ENCODE peak calls at places on chromosomes 5 and 9, in eight cellular contexts. O is adipocyte; Y is astrocyte; V is endothelial cell of umbilical vein; R is aorta; G is ascending aorta; A is OCI-LY7; E is CD4-positive, alpha-beta memory T cell. U is an unnamed sample.

GRCh38 chr5:173371400-173371799 is 43.2 kb upstream of the STC2 start:
- DNase-seq in O (no peak), Y (no peak), V (no peak), R (no peak), G (no peak), A (no peak), E (no peak), U (no peak)

GRCh38 chr9:69376651-69377050 is 51.6 kb downstream of the ENTREP1 start:
- DNase-seq in O (peak; percentile 90), Y (peak; percentile 94), V (peak; percentile 48), R (peak; percentile 73), G (peak; percentile 19), A (no peak), E (no peak), U (no peak)

GRCh38 chr5:79511945-79512493 is 1.9 kb downstream of the HOMER1 start:
- DNase-seq in O (peak; percentile 46), Y (no peak), V (peak; percentile 39), R (no peak), G (no peak), A (no peak), E (no peak), U (peak; percentile 1)

GRCh38 chr5:116115163-116115562 is 30.3 kb downstream of the COMMD10 start:
- DNase-seq in O (no peak), Y (no peak), V (no peak), R (no peak), G (no peak), A (no peak), E (no peak), U (no peak)

GRCh38 chr9:36572515-36573418 is at the start of gene MELK:
- DNase-seq in O (peak; percentile 92), Y (peak; percentile 51), V (peak; percentile 82), R (peak; percentile 87), G (peak; percentile 19), A (peak; percentile 90), E (peak; percentile 81), U (peak; percentile 80)

GRCh38 chr9:16868706-16869105 is 1.8 kb downstream of the BNC2 start:
- DNase-seq in O (peak; percentile 13), Y (no peak), V (no peak), R (no peak), G (no peak), A (no peak), E (no peak), U (no peak)

GRCh38 chr9:77809552-77809951 is 161.4 kb upstream of the GNA14 start:
- DNase-seq in O (no peak), Y (peak; percentile 66), V (no peak), R (no peak), G (no peak), A (no peak), E (no peak), U (no peak)

GRCh38 chr5:118144540-118144939 is 843.8 kb downstream of the DTWD2 start:
- DNase-seq in O (no peak), Y (no peak), V (no peak), R (no peak), G (no peak), A (no peak), E (no peak), U (no peak)

GRCh38 chr5:108168915-108169314 is 213.0 kb downstream of the FBXL17 start:
- DNase-seq in O (no peak), Y (no peak), V (no peak), R (no peak), G (no peak), A (no peak), E (no peak), U (no peak)

GRCh38 chr5:170070556-170071412 is 34.9 kb upstream of the FOXI1 start:
- DNase-seq in O (peak; percentile 76), Y (peak; percentile 8), V (peak; percentile 56), R (no peak), G (no peak), A (peak; percentile 15), E (no peak), U (peak; percentile 5)

GRCh38 chr5:57338849-57339340 is 143.7 kb downstream of the ACTBL2 start:
- DNase-seq in O (no peak), Y (no peak), V (no peak), R (no peak), G (no peak), A (no peak), E (no peak), U (no peak)

GRCh38 chr5:172303090-172303995 is 19.8 kb upstream of the UBTD2 start:
- DNase-seq in O (peak; percentile 29), Y (peak; percentile 15), V (no peak), R (no peak), G (no peak), A (no peak), E (no peak), U (no peak)

GRCh38 chr5:5572010-5572982 is 149.8 kb downstream of the ICE1 start:
- DNase-seq in O (no peak), Y (no peak), V (no peak), R (peak; percentile 84), G (peak; percentile 51), A (no peak), E (no peak), U (no peak)

GRCh38 chr9:14515564-14516198 is 177.6 kb downstream of the ZDHHC21 start:
- DNase-seq in O (no peak), Y (peak; percentile 34), V (no peak), R (no peak), G (no peak), A (no peak), E (no peak), U (no peak)

GRCh38 chr5:120901199-120901598 is 437.1 kb downstream of the PRR16 start:
- DNase-seq in O (peak; percentile 2), Y (no peak), V (no peak), R (no peak), G (no peak), A (no peak), E (no peak), U (no peak)

GRCh38 chr9:130159814-130160670 is 12.2 kb upstream of the NCS1 start:
- DNase-seq in O (no peak), Y (no peak), V (no peak), R (no peak), G (no peak), A (no peak), E (no peak), U (no peak)

GRCh38 chr5:103066346-103066745 is 53.6 kb downstream of the GIN1 start:
- DNase-seq in O (peak; percentile 15), Y (no peak), V (no peak), R (no peak), G (no peak), A (no peak), E (no peak), U (no peak)

GRCh38 chr5:157740211-157740610 is 3.3 kb upstream of the LSM11 start:
- DNase-seq in O (peak; percentile 38), Y (no peak), V (no peak), R (no peak), G (no peak), A (peak; percentile 54), E (peak; percentile 49), U (peak; percentile 46)

GRCh38 chr9:87894998-87895625 is 12.4 kb downstream of the SPATA31E1 start:
- DNase-seq in O (no peak), Y (no peak), V (no peak), R (no peak), G (no peak), A (no peak), E (no peak), U (no peak)

GRCh38 chr5:9046756-9047481 is 499.0 kb downstream of the SEMA5A start:
- DNase-seq in O (peak; percentile 62), Y (peak; percentile 95), V (peak; percentile 55), R (peak; percentile 69), G (no peak), A (no peak), E (no peak), U (no peak)

GRCh38 chr9:81588148-81588874 is 101.0 kb downstream of the TLE1 start:
- DNase-seq in O (peak; percentile 76), Y (peak; percentile 58), V (peak; percentile 94), R (peak; percentile 73), G (peak; percentile 49), A (no peak), E (no peak), U (peak; percentile 56)

GRCh38 chr5:100577506-100577905 is 42.3 kb downstream of the FAM174A start:
- DNase-seq in O (no peak), Y (no peak), V (no peak), R (no peak), G (no peak), A (no peak), E (no peak), U (no peak)

GRCh38 chr9:33452828-33453271 is 5.5 kb upstream of the AQP3 start:
- DNase-seq in O (peak; percentile 89), Y (peak; percentile 72), V (peak; percentile 81), R (peak; percentile 61), G (no peak), A (peak; percentile 77), E (peak; percentile 37), U (peak; percentile 70)
- H3K4me1 ChIP-seq in O (peaks cover 6% of the 10 kb centered on the region), Y (peaks cover 12% of the 10 kb centered on the region), V (peaks cover 14% of the 10 kb centered on the region), R (no peaks in the 10 kb centered on the region), G (no peaks in the 10 kb centered on the region), A (peaks cover 30% of the 10 kb centered on the region), E (peaks cover 69% of the 10 kb centered on the region), U (no peaks in the 10 kb centered on the region)

DNA sequence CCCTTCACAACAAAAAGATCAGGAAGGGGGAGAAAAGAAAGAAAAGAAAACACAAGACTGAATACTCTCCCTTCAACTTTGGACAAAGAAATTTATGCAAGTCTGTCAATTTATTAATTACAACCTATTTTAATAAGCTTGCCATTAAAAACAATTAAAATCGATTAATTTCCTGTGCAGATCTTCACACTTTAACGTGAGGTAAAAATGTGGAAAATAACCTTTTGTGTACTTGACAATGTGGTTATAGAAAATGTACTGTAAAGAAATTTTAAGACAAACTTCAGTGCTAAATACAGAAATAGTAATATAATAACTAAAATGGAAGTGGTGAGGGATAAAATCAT is 2.7 kb upstream of the MLLT3 start:
- DNase-seq in O (no peak), Y (no peak), V (no peak), R (no peak), G (no peak), A (no peak), E (no peak), U (no peak)
- H3K4me3 ChIP-seq in O (peak overlapping the region; percentile 98), Y (no peak overlapping the region), V (peak overlapping the region; percentile 81), R (no peak overlapping the region), G (peak overlapping the region; percentile 89), A (peak overlapping the region; percentile 73), E (no peak overlapping the region), U (no peak overlapping the region)

DNA sequence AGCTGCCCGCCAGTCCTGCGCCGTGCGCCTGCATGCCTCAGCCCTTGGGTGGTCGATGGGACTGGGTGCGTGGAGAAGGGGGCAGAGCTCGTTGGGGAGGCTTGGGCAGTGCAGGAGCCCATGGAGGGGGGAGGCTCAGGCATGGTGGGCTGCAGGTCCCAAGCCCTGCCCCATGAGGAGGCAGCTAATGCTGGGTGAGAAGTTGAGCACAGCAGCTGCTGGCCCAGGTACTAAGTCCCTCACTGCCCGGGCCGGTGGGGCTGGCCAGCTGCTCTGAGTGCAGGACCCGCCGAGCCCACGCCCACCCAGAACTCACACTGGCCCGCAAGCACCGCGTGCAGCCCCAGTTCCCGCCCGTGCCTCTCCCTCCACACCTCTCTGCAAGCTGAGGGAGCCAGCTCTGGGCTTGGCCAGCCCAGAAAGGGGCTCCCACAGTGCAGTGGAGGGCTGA is 764.3 kb upstream of the TYRP1 start:
- DNase-seq in O (no peak), Y (no peak), V (no peak), R (no peak), G (no peak), A (no peak), E (no peak), U (no peak)
- H3K4me1 ChIP-seq in O (peaks cover 16% of the 10 kb centered on the region), Y (no peaks in the 10 kb centered on the region), V (no peaks in the 10 kb centered on the region), R (no peaks in the 10 kb centered on the region), G (no peaks in the 10 kb centered on the region), A (no peaks in the 10 kb centered on the region), E (no peaks in the 10 kb centered on the region), U (no peaks in the 10 kb centered on the region)

DNA sequence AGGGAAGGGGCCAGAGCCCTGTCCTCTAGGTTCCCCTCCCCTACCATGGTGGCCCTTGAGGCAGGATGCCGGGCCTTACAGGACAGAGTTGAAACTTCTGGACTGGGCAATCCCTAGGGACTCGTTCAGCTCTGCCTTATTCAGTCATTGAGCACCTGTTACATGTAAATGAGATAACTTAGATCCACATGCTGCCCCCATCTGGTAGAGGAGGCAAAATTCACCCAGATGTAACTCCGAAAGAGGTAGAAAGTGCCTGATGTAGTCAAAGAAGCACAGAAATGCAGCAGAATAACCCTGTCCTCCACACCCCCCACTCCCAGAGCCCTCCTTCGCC is 1.5 kb downstream of the GGTA1 start:
- DNase-seq in O (peak; percentile 82), Y (peak; percentile 53), V (peak; percentile 83), R (peak; percentile 74), G (peak; percentile 53), A (peak; percentile 94), E (peak; percentile 19), U (peak; percentile 67)
- H3K4me3 ChIP-seq in O (peak overlapping the region; percentile 76), Y (no peak overlapping the region), V (no peak overlapping the region), R (peak overlapping the region; percentile 70), G (peak overlapping the region; percentile 76), A (no peak overlapping the region), E (no peak overlapping the region), U (no peak overlapping the region)